ENCODE peak calls at places on chromosomes 4 and X, in seven cellular contexts. H is suprapubic skin; R is upper lobe of right lung; E is CD4-positive, alpha-beta T cell; Z is epithelial cell of proximal tubule; V is nephron progenitor cell; X is GM10248. P is an unnamed sample.
A peak's percentile ranks its signal among the peaks of the same experiment; 100 is the strongest.

GRCh38 chrX:130539721-130540321 is 138.0 kb downstream of the RBMX2 start:
- DNase-seq in E (peak; percentile 10), H (no peak), R (no peak), V (peak; percentile 61), Z (no peak), X (peak; percentile 37), P (peak; percentile 42)

GRCh38 chr4:135744928-135745327 is 1543.3 kb upstream of the PABPC4L start:
- DNase-seq in X (no peak), E (no peak), R (no peak), H (no peak), V (no peak), Z (no peak), P (no peak)

GRCh38 chr4:24042094-24042493 is 152.2 kb upstream of the PPARGC1A start:
- DNase-seq in X (no peak), Z (no peak), H (no peak), E (no peak), V (no peak), R (no peak), P (no peak)

GRCh38 chr4:4613126-4613465 is 71.2 kb upstream of the STX18 start:
- DNase-seq in E (no peak), V (no peak), X (no peak), Z (no peak), H (no peak), R (no peak), P (no peak)

GRCh38 chr4:174016251-174016650 is 267.2 kb downstream of the FBXO8 start:
- DNase-seq in H (no peak), V (no peak), X (no peak), E (no peak), Z (no peak), R (no peak), P (no peak)

GRCh38 chrX:152632445-152633097 is 5.1 kb upstream of the GABRQ start:
- DNase-seq in Z (no peak), X (no peak), H (no peak), V (peak; percentile 71), R (no peak), E (no peak), P (no peak)

GRCh38 chr4:99664703-99665102 is 7.1 kb upstream of the C4orf54 start:
- DNase-seq in X (no peak), E (no peak), H (no peak), R (no peak), Z (no peak), V (peak; percentile 15), P (no peak)

GRCh38 chr4:184306949-184307348 is 89.3 kb upstream of the ENPP6 start:
- DNase-seq in X (no peak), R (no peak), Z (no peak), V (no peak), H (no peak), E (no peak), P (no peak)

GRCh38 chrX:69097451-69098236 is 67.6 kb downstream of the PJA1 start:
- DNase-seq in E (no peak), Z (no peak), R (no peak), H (no peak), X (no peak), V (no peak), P (no peak)

GRCh38 chr4:151689211-151689991 is 71.4 kb downstream of the GATB start:
- DNase-seq in R (no peak), X (no peak), H (no peak), V (no peak), E (no peak), Z (no peak), P (no peak)

GRCh38 chr4:33071552-33071951 is 2351.4 kb downstream of the PCDH7 start:
- DNase-seq in R (no peak), E (no peak), X (no peak), Z (peak; percentile 40), V (no peak), H (no peak), P (no peak)

GRCh38 chrX:153717445-153717844 is 6.7 kb downstream of the BCAP31 start:
- DNase-seq in E (no peak), V (no peak), X (no peak), Z (no peak), R (no peak), H (no peak), P (no peak)

GRCh38 chrX:51292421-51292820 is 40.2 kb upstream of the NUDT10 start:
- DNase-seq in H (no peak), V (no peak), E (no peak), Z (no peak), R (no peak), X (no peak), P (no peak)

DNA sequence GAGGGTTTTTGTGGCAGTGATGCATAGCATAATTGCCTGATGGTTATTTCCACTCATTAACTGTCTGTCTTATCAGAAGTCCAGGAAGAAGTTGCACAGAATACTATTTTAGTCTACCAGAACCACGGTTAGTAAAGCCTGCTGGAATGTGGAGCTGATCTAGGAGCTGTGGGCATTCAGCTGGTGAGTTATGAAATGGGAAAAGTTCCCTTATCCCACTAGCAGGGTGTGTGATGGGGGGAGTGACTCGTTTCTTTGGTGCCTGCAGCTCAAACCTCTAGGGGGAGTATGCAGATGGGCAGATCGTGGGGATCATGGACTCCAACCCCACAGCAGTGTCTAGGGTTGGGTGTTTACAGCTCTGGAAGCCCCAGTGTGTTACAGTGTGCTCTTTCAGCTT is 305.6 kb upstream of the BOD1L1 start:
- DNase-seq in H (no peak), R (no peak), X (no peak), V (no peak), E (no peak), Z (no peak), P (no peak)
- TF ChIP-seq CTCF in H (no peak), R (no peak), X (no peak), V (no peak), E (no peak), Z (peak; percentile 43), P (no peak)

GRCh38 chrX:11504234-11504633 is 161.5 kb downstream of the ARHGAP6 start:
- DNase-seq in X (no peak), E (no peak), Z (no peak), V (no peak), R (no peak), H (no peak), P (no peak)
- TF ChIP-seq CTCF in X (no peak), E (no peak), Z (no peak), V (no peak), R (no peak), H (no peak), P (no peak)

DNA sequence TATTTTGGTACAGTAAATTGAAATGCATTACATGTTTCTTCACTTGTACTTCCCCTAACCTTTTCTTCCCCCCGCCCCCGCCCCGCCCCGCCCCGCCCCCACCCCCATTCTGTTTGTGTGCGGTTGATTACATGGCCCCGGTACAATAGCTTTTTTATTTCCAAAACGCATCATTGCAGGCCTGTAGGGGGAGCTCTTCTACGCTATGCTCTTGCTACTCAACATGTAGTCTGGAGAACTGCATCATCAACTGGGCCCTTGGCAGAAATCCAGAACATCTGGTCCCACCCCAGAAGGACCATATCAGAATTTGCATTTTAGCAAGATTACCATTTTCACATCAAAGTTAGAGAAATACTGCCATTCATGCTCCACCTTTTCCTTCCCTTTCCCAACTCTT is 333.3 kb upstream of the DDX53 start:
- DNase-seq in H (no peak), Z (no peak), V (peak; percentile 21), E (no peak), R (no peak), X (peak; percentile 11), P (peak; percentile 6)
- TF ChIP-seq CTCF in H (no peak), Z (peak; percentile 46), V (no peak), E (no peak), R (no peak), X (no peak), P (peak; percentile 13)

GRCh38 chr4:91502365-91502764 is 801.4 kb upstream of the GRID2 start:
- DNase-seq in Z (peak; percentile 15), E (no peak), X (no peak), H (no peak), V (no peak), R (no peak), P (no peak)
- TF ChIP-seq CTCF in Z (peak; percentile 66), E (no peak), X (no peak), H (no peak), V (peak; percentile 8), R (no peak), P (no peak)

GRCh38 chr4:104063341-104063740 is 343.6 kb upstream of the TACR3 start:
- DNase-seq in V (no peak), E (no peak), X (no peak), H (no peak), Z (no peak), R (no peak), P (no peak)

GRCh38 chr4:104066533-104066932 is 346.7 kb upstream of the TACR3 start:
- DNase-seq in E (no peak), H (no peak), V (no peak), Z (no peak), X (no peak), R (no peak), P (no peak)

GRCh38 chr4:104064650-104065577 is 345.1 kb upstream of the TACR3 start:
- DNase-seq in E (no peak), Z (peak; percentile 10), X (peak; percentile 11), V (peak; percentile 64), H (no peak), R (peak; percentile 57), P (peak; percentile 4)
- TF ChIP-seq CTCF in E (no peak), Z (peak; percentile 84), X (no peak), V (peak; percentile 76), H (peak; percentile 20), R (peak; percentile 52), P (peak; percentile 46)